ENCODE peak calls at places on chromosomes 11 and 22, in four cellular contexts. One of them, this sample, is unnamed.

GRCh38 chr11:67437082-67437821 is at the start of gene PTPRCAP:
- DNase-seq in CD4-positive, alpha-beta T cell: peak
- DNase-seq in naive thymus-derived CD8-positive, alpha-beta T cell: peak
- DNase-seq in posterior vena cava: peak
- DNase-seq in this sample: no peak

GRCh38 chr11:5229388-5229787 is 2.5 kb upstream of the HBB start:
- DNase-seq in CD4-positive, alpha-beta T cell: no peak
- DNase-seq in naive thymus-derived CD8-positive, alpha-beta T cell: no peak
- DNase-seq in posterior vena cava: no peak
- DNase-seq in this sample: no peak

GRCh38 chr11:126438272-126438671 is 82.8 kb downstream of the ST3GAL4 start:
- DNase-seq in CD4-positive, alpha-beta T cell: no peak
- DNase-seq in naive thymus-derived CD8-positive, alpha-beta T cell: no peak
- DNase-seq in posterior vena cava: no peak
- DNase-seq in this sample: no peak

GRCh38 chr11:98307827-98308491 is 712.8 kb upstream of the CNTN5 start:
- DNase-seq in CD4-positive, alpha-beta T cell: no peak
- DNase-seq in naive thymus-derived CD8-positive, alpha-beta T cell: no peak
- DNase-seq in posterior vena cava: no peak
- DNase-seq in this sample: no peak

GRCh38 chr22:39634530-39635399 is 64.2 kb downstream of the CACNA1I start:
- DNase-seq in CD4-positive, alpha-beta T cell: no peak
- DNase-seq in naive thymus-derived CD8-positive, alpha-beta T cell: no peak
- DNase-seq in posterior vena cava: no peak
- DNase-seq in this sample: peak

GRCh38 chr11:9740202-9740881 is 76.5 kb downstream of the SWAP70 start:
- DNase-seq in CD4-positive, alpha-beta T cell: no peak
- DNase-seq in naive thymus-derived CD8-positive, alpha-beta T cell: no peak
- DNase-seq in posterior vena cava: no peak
- DNase-seq in this sample: no peak

GRCh38 chr11:111932605-111932938 is 4.6 kb upstream of the DIXDC1 start:
- DNase-seq in CD4-positive, alpha-beta T cell: no peak
- DNase-seq in naive thymus-derived CD8-positive, alpha-beta T cell: no peak
- DNase-seq in posterior vena cava: no peak
- DNase-seq in this sample: no peak

GRCh38 chr22:33539202-33539901 is 380.9 kb downstream of the LARGE1 start:
- DNase-seq in CD4-positive, alpha-beta T cell: no peak
- DNase-seq in naive thymus-derived CD8-positive, alpha-beta T cell: no peak
- DNase-seq in posterior vena cava: no peak
- DNase-seq in this sample: no peak

GRCh38 chr11:120105576-120105975 is 32.3 kb downstream of the TRIM29 start:
- DNase-seq in CD4-positive, alpha-beta T cell: no peak
- DNase-seq in naive thymus-derived CD8-positive, alpha-beta T cell: no peak
- DNase-seq in posterior vena cava: no peak
- DNase-seq in this sample: no peak

GRCh38 chr22:42080287-42080686 is 787 bp downstream of the SMDT1 start:
- DNase-seq in CD4-positive, alpha-beta T cell: no peak
- DNase-seq in naive thymus-derived CD8-positive, alpha-beta T cell: no peak
- DNase-seq in posterior vena cava: no peak
- DNase-seq in this sample: peak

GRCh38 chr11:113446938-113447337 is 28.3 kb downstream of the DRD2 start:
- DNase-seq in CD4-positive, alpha-beta T cell: no peak
- DNase-seq in naive thymus-derived CD8-positive, alpha-beta T cell: no peak
- DNase-seq in posterior vena cava: peak
- DNase-seq in this sample: no peak

GRCh38 chr22:41539146-41540005 is 4.9 kb downstream of the POLR3H start:
- DNase-seq in CD4-positive, alpha-beta T cell: no peak
- DNase-seq in naive thymus-derived CD8-positive, alpha-beta T cell: no peak
- DNase-seq in posterior vena cava: no peak
- DNase-seq in this sample: no peak

GRCh38 chr11:76090821-76091220 is 115.5 kb downstream of the WNT11 start:
- DNase-seq in CD4-positive, alpha-beta T cell: no peak
- DNase-seq in naive thymus-derived CD8-positive, alpha-beta T cell: no peak
- DNase-seq in posterior vena cava: no peak
- DNase-seq in this sample: no peak

GRCh38 chr22:34587357-34588356 is 478.3 kb upstream of the ISX start:
- DNase-seq in CD4-positive, alpha-beta T cell: no peak
- DNase-seq in naive thymus-derived CD8-positive, alpha-beta T cell: no peak
- DNase-seq in posterior vena cava: no peak
- DNase-seq in this sample: no peak

GRCh38 chr11:61949169-61950034 is 749 bp upstream of the BEST1 start:
- DNase-seq in CD4-positive, alpha-beta T cell: no peak
- DNase-seq in naive thymus-derived CD8-positive, alpha-beta T cell: no peak
- DNase-seq in posterior vena cava: peak
- DNase-seq in this sample: peak

GRCh38 chr11:72144807-72145565 is 9.5 kb downstream of the FOLR3 start:
- DNase-seq in CD4-positive, alpha-beta T cell: no peak
- DNase-seq in naive thymus-derived CD8-positive, alpha-beta T cell: no peak
- DNase-seq in posterior vena cava: no peak
- DNase-seq in this sample: no peak

GRCh38 chr11:112554586-112554985 is 293.9 kb upstream of the PLET1 start:
- DNase-seq in CD4-positive, alpha-beta T cell: no peak
- DNase-seq in naive thymus-derived CD8-positive, alpha-beta T cell: no peak
- DNase-seq in posterior vena cava: no peak
- DNase-seq in this sample: peak

GRCh38 chr22:17918840-17919239 is 105.5 kb downstream of the MICAL3 start:
- DNase-seq in CD4-positive, alpha-beta T cell: no peak
- DNase-seq in naive thymus-derived CD8-positive, alpha-beta T cell: no peak
- DNase-seq in posterior vena cava: no peak
- DNase-seq in this sample: peak

GRCh38 chr22:17131686-17132085 is 10.5 kb upstream of the TMEM121B start:
- DNase-seq in CD4-positive, alpha-beta T cell: no peak
- DNase-seq in naive thymus-derived CD8-positive, alpha-beta T cell: no peak
- DNase-seq in posterior vena cava: peak
- DNase-seq in this sample: peak

GRCh38 chr11:119999220-119999619 is 138.7 kb downstream of the TRIM29 start:
- DNase-seq in CD4-positive, alpha-beta T cell: no peak
- DNase-seq in naive thymus-derived CD8-positive, alpha-beta T cell: no peak
- DNase-seq in posterior vena cava: no peak
- DNase-seq in this sample: no peak

GRCh38 chr11:11265994-11266606 is 87.0 kb downstream of the CSNK2A3 start:
- DNase-seq in CD4-positive, alpha-beta T cell: peak
- DNase-seq in naive thymus-derived CD8-positive, alpha-beta T cell: peak
- DNase-seq in posterior vena cava: no peak
- DNase-seq in this sample: peak

GRCh38 chr11:65204646-65205601 is 23.2 kb downstream of the CAPN1 start:
- DNase-seq in CD4-positive, alpha-beta T cell: peak
- DNase-seq in naive thymus-derived CD8-positive, alpha-beta T cell: peak
- DNase-seq in posterior vena cava: peak
- DNase-seq in this sample: peak

GRCh38 chr11:68373810-68374501 is 61.6 kb downstream of the LRP5 start:
- DNase-seq in CD4-positive, alpha-beta T cell: no peak
- DNase-seq in naive thymus-derived CD8-positive, alpha-beta T cell: no peak
- DNase-seq in posterior vena cava: no peak
- DNase-seq in this sample: no peak

GRCh38 chr11:34044664-34045485 is 6.7 kb upstream of the CAPRIN1 start:
- DNase-seq in CD4-positive, alpha-beta T cell: no peak
- DNase-seq in naive thymus-derived CD8-positive, alpha-beta T cell: no peak
- DNase-seq in posterior vena cava: no peak
- DNase-seq in this sample: peak

GRCh38 chr22:21857501-21857914 is 9.9 kb downstream of the MAPK1 start:
- DNase-seq in CD4-positive, alpha-beta T cell: no peak
- DNase-seq in naive thymus-derived CD8-positive, alpha-beta T cell: no peak
- DNase-seq in posterior vena cava: no peak
- DNase-seq in this sample: no peak

GRCh38 chr22:19868773-19869471 is 14.2 kb upstream of the GNB1L start:
- DNase-seq in CD4-positive, alpha-beta T cell: no peak
- DNase-seq in naive thymus-derived CD8-positive, alpha-beta T cell: no peak
- DNase-seq in posterior vena cava: peak
- DNase-seq in this sample: no peak

GRCh38 chr11:120589376-120589775 is 77.8 kb downstream of the GRIK4 start:
- DNase-seq in CD4-positive, alpha-beta T cell: no peak
- DNase-seq in naive thymus-derived CD8-positive, alpha-beta T cell: no peak
- DNase-seq in posterior vena cava: peak
- DNase-seq in this sample: no peak

GRCh38 chr22:36921309-36922096 is 8.1 kb downstream of the CSF2RB start:
- DNase-seq in CD4-positive, alpha-beta T cell: no peak
- DNase-seq in naive thymus-derived CD8-positive, alpha-beta T cell: no peak
- DNase-seq in posterior vena cava: no peak
- DNase-seq in this sample: no peak

GRCh38 chr11:398826-399225 is 4.8 kb downstream of the PKP3 start:
- DNase-seq in CD4-positive, alpha-beta T cell: no peak
- DNase-seq in naive thymus-derived CD8-positive, alpha-beta T cell: no peak
- DNase-seq in posterior vena cava: no peak
- DNase-seq in this sample: no peak

GRCh38 chr22:25205847-25206246 is 6.2 kb downstream of the CRYBB3 start:
- DNase-seq in CD4-positive, alpha-beta T cell: no peak
- DNase-seq in naive thymus-derived CD8-positive, alpha-beta T cell: no peak
- DNase-seq in posterior vena cava: no peak
- DNase-seq in this sample: no peak